ENCODE peak calls at places on chromosome 19, in ten cellular contexts. X is heart left ventricle; G is transverse colon; A is SJSA1; S is CD4-positive, CD25-positive, alpha-beta regulatory T cell; H is mucosa of descending colon; K is CD4-positive, alpha-beta memory T cell; R is CD8-positive, alpha-beta T cell; T is fibroblast of lung; M is neural progenitor cell. U is an unnamed sample.

GRCh38 chr19:10976200-10976892 is 15.5 kb downstream of the SMARCA4 start:
- DNase-seq in X (no peak), G (no peak), A (no peak), S (no peak), H (no peak), K (no peak), R (no peak), T (no peak), M (no peak), U (peak; percentile 22)

GRCh38 chr19:6273701-6274601 is 5.8 kb downstream of the MLLT1 start:
- DNase-seq in X (peak; percentile 88), G (peak; percentile 64), A (peak; percentile 91), S (no peak), H (peak; percentile 52), K (no peak), R (no peak), T (peak; percentile 91), M (no peak), U (peak; percentile 92)

GRCh38 chr19:49684251-49684982 is 5.0 kb upstream of the ADM5 start:
- DNase-seq in X (no peak), G (no peak), A (no peak), S (no peak), H (no peak), K (peak; percentile 37), R (no peak), T (no peak), M (peak; percentile 42), U (no peak)

GRCh38 chr19:35090160-35090794 is 25.3 kb upstream of the FXYD3 start:
- DNase-seq in X (no peak), G (peak; percentile 58), A (no peak), S (no peak), H (peak; percentile 76), K (no peak), R (no peak), T (peak; percentile 69), M (peak; percentile 78), U (peak; percentile 49)

GRCh38 chr19:35355851-35356460 is 2.3 kb upstream of the FFAR3 start:
- DNase-seq in X (peak; percentile 33), G (no peak), A (no peak), S (no peak), H (no peak), K (no peak), R (no peak), T (peak; percentile 54), M (no peak), U (peak; percentile 51)

GRCh38 chr19:3784607-3785463 is 1.3 kb downstream of the MATK start:
- DNase-seq in X (no peak), G (no peak), A (no peak), S (no peak), H (no peak), K (no peak), R (no peak), T (no peak), M (peak; percentile 2), U (no peak)

GRCh38 chr19:35995655-35995993 is 636 bp downstream of the SDHAF1 start:
- DNase-seq in X (no peak), G (peak; percentile 58), A (peak; percentile 68), S (no peak), H (peak; percentile 42), K (peak; percentile 60), R (no peak), T (peak; percentile 11), M (peak; percentile 80), U (peak; percentile 75)

GRCh38 chr19:51341976-51342580 is at the start of gene VSIG10L:
- DNase-seq in X (no peak), G (no peak), A (no peak), S (no peak), H (no peak), K (no peak), R (no peak), T (no peak), M (no peak), U (no peak)

GRCh38 chr19:18746393-18747167 is 44.5 kb downstream of the COMP start:
- DNase-seq in X (no peak), G (no peak), A (no peak), S (no peak), H (no peak), K (no peak), R (no peak), T (no peak), M (peak; percentile 11), U (no peak)

GRCh38 chr19:40807147-40808020 is 8.4 kb downstream of the EGLN2 start:
- DNase-seq in X (no peak), G (no peak), A (no peak), S (no peak), H (peak; percentile 56), K (no peak), R (no peak), T (no peak), M (peak; percentile 51), U (peak; percentile 42)
- H3K4me1 ChIP-seq in X (peaks cover 94% of the 10 kb centered on the region), G (peaks cover 48% of the 10 kb centered on the region), A (peaks cover 34% of the 10 kb centered on the region), S (peaks cover 76% of the 10 kb centered on the region), H (peaks cover 44% of the 10 kb centered on the region), K (peaks cover 96% of the 10 kb centered on the region), R (peaks cover 86% of the 10 kb centered on the region), T (peaks cover 34% of the 10 kb centered on the region), M (peaks cover 30% of the 10 kb centered on the region), U (peaks cover 48% of the 10 kb centered on the region)

GRCh38 chr19:46546194-46546896 is 50.7 kb upstream of the PNMA8B start:
- DNase-seq in X (no peak), G (peak; percentile 60), A (no peak), S (no peak), H (peak; percentile 63), K (no peak), R (no peak), T (peak; percentile 15), M (peak; percentile 51), U (peak; percentile 81)
- H3K4me3 ChIP-seq in X (no peak overlapping the region), G (peak overlapping the region; percentile 37), A (no peak overlapping the region), S (no peak overlapping the region), H (no peak overlapping the region), K (no peak overlapping the region), R (no peak overlapping the region), T (no peak overlapping the region), M (peak overlapping the region; percentile 20), U (no peak overlapping the region)

GRCh38 chr19:1245468-1245867 is 2.9 kb upstream of the MIDN start:
- DNase-seq in X (no peak), G (no peak), A (no peak), S (no peak), H (peak; percentile 41), K (no peak), R (no peak), T (no peak), M (no peak), U (no peak)

GRCh38 chr19:1247747-1248453 is 483 bp upstream of the MIDN start:
- DNase-seq in X (peak; percentile 89), G (peak; percentile 82), A (peak; percentile 80), S (peak; percentile 73), H (peak; percentile 77), K (peak; percentile 72), R (no peak), T (peak; percentile 62), M (peak; percentile 69), U (peak; percentile 69)

GRCh38 chr19:1243768-1244692 is 2.5 kb downstream of the ATP5F1D start:
- DNase-seq in X (peak; percentile 93), G (peak; percentile 91), A (peak; percentile 86), S (peak; percentile 75), H (peak; percentile 90), K (peak; percentile 84), R (peak; percentile 75), T (peak; percentile 85), M (peak; percentile 89), U (peak; percentile 91)

GRCh38 chr19:1244693-1245451 is 3.3 kb downstream of the ATP5F1D start:
- DNase-seq in X (peak; percentile 91), G (peak; percentile 85), A (no peak), S (no peak), H (peak; percentile 76), K (no peak), R (no peak), T (no peak), M (no peak), U (peak; percentile 89)

DNA sequence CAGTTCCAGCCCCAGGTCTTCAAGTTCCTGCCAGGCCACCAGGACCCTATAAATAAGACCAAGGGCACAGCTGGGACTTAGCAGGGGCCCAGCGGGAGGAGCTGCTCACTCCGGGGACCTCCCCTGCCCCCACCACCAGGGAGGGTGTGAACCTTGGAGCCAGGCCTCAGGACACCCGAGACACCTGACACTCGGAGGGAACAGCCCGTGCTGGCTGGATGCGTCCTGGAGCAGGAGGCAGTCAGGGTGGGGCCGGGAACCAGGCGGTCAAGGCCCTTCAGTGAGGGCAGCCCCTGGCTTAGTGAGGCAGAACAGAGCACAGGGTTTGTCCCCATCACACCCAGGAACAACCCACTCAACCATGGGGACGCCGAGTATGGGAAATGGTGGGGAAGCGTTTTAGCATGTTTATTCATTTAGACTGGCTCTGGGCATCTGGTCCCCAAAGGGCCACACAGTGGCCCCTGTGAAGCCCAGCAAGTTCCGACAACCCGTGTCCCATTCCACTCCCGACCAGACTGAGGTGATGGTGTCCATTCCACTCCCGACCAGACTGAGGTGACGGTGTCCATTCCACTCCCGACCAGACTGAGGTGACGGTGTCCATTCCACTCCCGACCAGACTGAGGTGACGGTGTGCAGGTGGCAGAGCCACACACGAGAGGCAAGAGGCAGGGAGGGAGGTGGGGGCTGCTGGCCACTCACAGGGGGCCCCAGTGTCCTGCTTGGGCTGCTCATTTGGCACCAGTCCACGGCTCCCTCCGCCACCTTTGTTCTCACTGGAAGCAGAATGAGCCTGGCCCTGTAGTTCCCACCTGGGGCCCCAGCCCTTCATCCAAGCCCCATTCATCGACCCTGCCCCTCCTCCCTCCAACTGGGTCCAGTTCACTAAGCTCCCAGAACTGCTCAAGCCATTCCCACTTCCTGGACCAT is 2.2 kb upstream of the MIDN start:
- DNase-seq in X (peak; percentile 86), G (peak; percentile 88), A (no peak), S (no peak), H (peak; percentile 76), K (no peak), R (no peak), T (no peak), M (peak; percentile 42), U (peak; percentile 99)
- H3K4me1 ChIP-seq in X (peaks cover 71% of the 10 kb centered on the region), G (peaks cover 54% of the 10 kb centered on the region), A (peaks cover 51% of the 10 kb centered on the region), S (peaks cover 40% of the 10 kb centered on the region), H (peaks cover 51% of the 10 kb centered on the region), K (peaks cover 47% of the 10 kb centered on the region), R (peaks cover 43% of the 10 kb centered on the region), T (peaks cover 24% of the 10 kb centered on the region), M (peaks cover 8% of the 10 kb centered on the region), U (peaks cover 68% of the 10 kb centered on the region)

GRCh38 chr19:57606931-57607330 is 7.1 kb upstream of the ZNF134 start:
- DNase-seq in X (no peak), G (no peak), A (no peak), S (no peak), H (no peak), K (no peak), R (no peak), T (no peak), M (no peak), U (no peak)
- H3K4me3 ChIP-seq in X (no peak overlapping the region), G (no peak overlapping the region), A (no peak overlapping the region), S (no peak overlapping the region), H (no peak overlapping the region), K (no peak overlapping the region), R (no peak overlapping the region), T (no peak overlapping the region), M (no peak overlapping the region), U (no peak overlapping the region)

U was measured in thyroid gland.